ENCODE peak calls at places on chromosome 12, in six cellular contexts. C is GM12878, F is A549, H is IMR-90, G is HepG2, T is K562. I is an unnamed sample.

GRCh38 chr12:76137611-76138010 is 53.1 kb upstream of the NAP1L1 start:
- DNase-seq in C (no peak), F (no peak), H (peak), G (no peak), T (no peak), I (no peak)

GRCh38 chr12:46088040-46088439 is 97.7 kb upstream of the SCAF11 start:
- DNase-seq in C (no peak), F (no peak), H (no peak), G (no peak), T (no peak), I (no peak)

GRCh38 chr12:131222271-131223139 is 268.8 kb downstream of the ADGRD1 start:
- DNase-seq in C (peak), F (no peak), H (no peak), G (no peak), T (no peak), I (no peak)

GRCh38 chr12:24661657-24662096 is 287.2 kb downstream of the BCAT1 start:
- DNase-seq in C (no peak), F (no peak), H (peak), G (peak), T (peak), I (no peak)

GRCh38 chr12:2456813-2457186 is 338.0 kb upstream of the FKBP4 start:
- DNase-seq in C (no peak), F (no peak), H (no peak), G (no peak), T (no peak), I (no peak)

GRCh38 chr12:109870648-109871047 is 9.7 kb downstream of the GLTP start:
- DNase-seq in C (no peak), F (no peak), H (peak), G (no peak), T (no peak), I (no peak)

GRCh38 chr12:1836854-1837411 is 16.6 kb downstream of the LRTM2 start:
- DNase-seq in C (no peak), F (no peak), H (no peak), G (peak), T (no peak), I (no peak)

GRCh38 chr12:55933158-55933798 is 2.3 kb downstream of the DGKA start:
- DNase-seq in C (no peak), F (peak), H (no peak), G (no peak), T (no peak), I (no peak)

GRCh38 chr12:52540531-52540930 is 12.4 kb downstream of the KRT71 start:
- DNase-seq in C (no peak), F (no peak), H (no peak), G (no peak), T (no peak), I (no peak)

GRCh38 chr12:64229240-64229639 is 7.1 kb upstream of the KICS2 start:
- DNase-seq in C (no peak), F (no peak), H (no peak), G (no peak), T (no peak), I (no peak)

GRCh38 chr12:63980211-63980610 is 135.7 kb downstream of the SRGAP1 start:
- DNase-seq in C (no peak), F (no peak), H (no peak), G (no peak), T (no peak), I (no peak)

GRCh38 chr12:108950991-108951739 is 69.7 kb downstream of the SVOP start:
- DNase-seq in C (peak), F (peak), H (peak), G (peak), T (peak), I (peak)

GRCh38 chr12:43586646-43587245 is 34.7 kb upstream of the ADAMTS20 start:
- DNase-seq in C (no peak), F (no peak), H (no peak), G (no peak), T (no peak), I (no peak)

GRCh38 chr12:108803428-108804105 is 53.8 kb downstream of the SSH1 start:
- DNase-seq in C (peak), F (peak), H (peak), G (peak), T (peak), I (peak)

GRCh38 chr12:109290061-109290460 is 19.0 kb downstream of the FOXN4 start:
- DNase-seq in C (no peak), F (no peak), H (no peak), G (no peak), T (no peak), I (no peak)

GRCh38 chr12:29427964-29428363 is 47.0 kb upstream of the ERGIC2 start:
- DNase-seq in C (peak), F (peak), H (no peak), G (peak), T (peak), I (peak)

GRCh38 chr12:82688619-82689018 is 1.9 kb downstream of the TMTC2 start:
- DNase-seq in C (no peak), F (no peak), H (no peak), G (no peak), T (no peak), I (no peak)

GRCh38 chr12:47768323-47768811 is 4.7 kb upstream of the SLC48A1 start:
- DNase-seq in C (no peak), F (peak), H (peak), G (peak), T (peak), I (no peak)

GRCh38 chr12:23887055-23887835 is 62.2 kb downstream of the SOX5 start:
- DNase-seq in C (no peak), F (no peak), H (no peak), G (no peak), T (peak), I (no peak)

GRCh38 chr12:115305867-115306266 is 621.9 kb upstream of the TBX3 start:
- DNase-seq in C (no peak), F (no peak), H (no peak), G (no peak), T (no peak), I (no peak)

GRCh38 chr12:80064951-80065350 is 34.4 kb upstream of the OTOGL start:
- DNase-seq in C (no peak), F (no peak), H (no peak), G (no peak), T (no peak), I (no peak)

GRCh38 chr12:97745406-97746101 is 282.9 kb downstream of the RMST start:
- DNase-seq in C (no peak), F (no peak), H (no peak), G (no peak), T (no peak), I (no peak)

GRCh38 chr12:1474059-1474537 is 120.3 kb downstream of the FBXL14 start:
- DNase-seq in C (no peak), F (peak), H (peak), G (peak), T (no peak), I (no peak)

GRCh38 chr12:102567031-102567985 is 86.9 kb upstream of the IGF1 start:
- DNase-seq in C (no peak), F (peak), H (peak), G (no peak), T (no peak), I (no peak)
- TF ChIP-seq BHLHE40 in C (no peak), F (no peak), H (no peak), G (no peak), T (no peak), I (no peak)

GRCh38 chr12:62862259-62862881 is 72.6 kb downstream of the PPM1H start:
- DNase-seq in C (no peak), F (no peak), H (peak), G (no peak), T (no peak), I (no peak)
- TF ChIP-seq BHLHE40 in C (no peak), F (no peak), H (no peak), G (no peak), T (no peak), I (no peak)

GRCh38 chr12:65266408-65266807 is 12.1 kb upstream of the MSRB3 start:
- DNase-seq in C (no peak), F (no peak), H (no peak), G (no peak), T (no peak), I (peak)
- TF ChIP-seq BHLHE40 in C (no peak), F (no peak), H (no peak), G (no peak), T (no peak), I (no peak)

GRCh38 chr12:81465191-81465590 is 294.0 kb downstream of the PPFIA2 start:
- DNase-seq in C (no peak), F (no peak), H (no peak), G (no peak), T (no peak), I (no peak)

GRCh38 chr12:81465881-81466280 is 293.3 kb downstream of the PPFIA2 start:
- DNase-seq in C (no peak), F (no peak), H (no peak), G (no peak), T (no peak), I (no peak)

GRCh38 chr12:81461163-81461562 is 298.0 kb downstream of the PPFIA2 start:
- DNase-seq in C (no peak), F (peak), H (no peak), G (no peak), T (no peak), I (no peak)
- TF ChIP-seq BHLHE40 in C (no peak), F (no peak), H (no peak), G (no peak), T (no peak), I (no peak)

GRCh38 chr12:117732761-117733160 is 236.0 kb downstream of the KSR2 start:
- DNase-seq in C (no peak), F (no peak), H (no peak), G (no peak), T (no peak), I (no peak)

GRCh38 chr12:117738233-117738632 is 230.6 kb downstream of the KSR2 start:
- DNase-seq in C (no peak), F (no peak), H (no peak), G (no peak), T (no peak), I (no peak)

DNA sequence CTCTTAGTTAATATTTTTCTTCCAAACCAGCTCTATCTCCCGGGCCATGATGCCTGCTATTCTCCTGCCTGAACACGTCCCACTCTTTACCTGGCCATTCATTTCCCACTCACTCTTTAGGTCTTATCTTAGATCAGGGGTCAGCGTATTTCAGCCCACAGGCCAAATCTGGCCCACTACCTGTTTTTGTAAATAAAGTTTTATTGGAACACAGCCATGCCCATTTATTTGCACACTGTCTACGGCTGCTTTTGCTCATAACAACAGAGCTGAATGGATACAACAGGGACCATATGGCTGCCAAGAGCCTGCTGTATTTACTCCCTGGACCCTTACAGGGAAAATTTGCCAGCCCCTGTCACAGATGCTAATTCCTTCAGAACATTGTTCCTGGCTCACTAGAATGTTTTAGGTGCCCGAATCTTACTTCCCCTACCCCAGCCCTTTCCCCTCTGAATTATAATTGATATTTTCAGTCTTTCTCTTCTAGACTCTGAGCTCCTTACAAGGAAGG is 235.4 kb downstream of the KSR2 start:
- DNase-seq in C (no peak), F (no peak), H (no peak), G (no peak), T (no peak), I (no peak)
- TF ChIP-seq BHLHE40 in C (no peak), F (no peak), H (no peak), G (no peak), T (no peak), I (no peak)

GRCh38 chr12:60035835-60036234 is 440.0 kb downstream of the SLC16A7 start:
- DNase-seq in C (no peak), F (no peak), H (peak), G (no peak), T (no peak), I (no peak)
- TF ChIP-seq BHLHE40 in C (no peak), F (no peak), H (no peak), G (no peak), T (no peak), I (no peak)

GRCh38 chr12:116432321-116432750 is 126.8 kb upstream of the MAP1LC3B2 start:
- DNase-seq in C (no peak), F (no peak), H (peak), G (no peak), T (no peak), I (no peak)
- TF ChIP-seq BHLHE40 in C (no peak), F (no peak), H (no peak), G (no peak), T (no peak), I (no peak)

I was measured in HEK293T.